ENCODE peak calls at places on chromosomes 16 and 17, in four cellular contexts. Q is body of pancreas, J is H1, M is stomach. S is an unnamed sample. For H3K9me3, the result is how much of the 10 kb centered on the place peaks cover.

GRCh38 chr16:77610496-77610895 is 111.8 kb upstream of the NUDT7 start:
- DNase-seq in Q (no peak), J (no peak), M (no peak), S (no peak)

GRCh38 chr17:229130-229944 is 47.9 kb upstream of the DOC2B start:
- DNase-seq in Q (peak), J (no peak), M (no peak), S (no peak)

GRCh38 chr17:83106913-83107655 is 27.7 kb downstream of the METRNL start:
- DNase-seq in Q (no peak), J (no peak), M (no peak), S (no peak)

GRCh38 chr16:89408315-89408714 is 82.0 kb downstream of the ANKRD11 start:
- DNase-seq in Q (peak), J (no peak), M (no peak), S (no peak)

GRCh38 chr17:10156579-10157488 is 41.6 kb downstream of the GAS7 start:
- DNase-seq in Q (no peak), J (no peak), M (peak), S (peak)

GRCh38 chr17:76397687-76398522 is 13.5 kb downstream of the SPHK1 start:
- DNase-seq in Q (peak), J (peak), M (peak), S (peak)

GRCh38 chr16:78142784-78143183 is 43.3 kb downstream of the WWOX start:
- DNase-seq in Q (no peak), J (no peak), M (no peak), S (no peak)

GRCh38 chr17:62614142-62614541 is 13.3 kb upstream of the MRC2 start:
- DNase-seq in Q (no peak), J (no peak), M (no peak), S (no peak)

GRCh38 chr17:55774834-55775233 is 24.0 kb downstream of the PCTP start:
- DNase-seq in Q (no peak), J (no peak), M (no peak), S (no peak)

GRCh38 chr16:2698996-2699750 is 16.9 kb downstream of the KCTD5 start:
- DNase-seq in Q (no peak), J (no peak), M (no peak), S (no peak)

GRCh38 chr16:1688807-1689560 is 10.9 kb downstream of the JPT2 start:
- DNase-seq in Q (peak), J (no peak), M (peak), S (no peak)

GRCh38 chr17:4008082-4008435 is 43.8 kb upstream of the ATP2A3 start:
- DNase-seq in Q (no peak), J (no peak), M (no peak), S (no peak)
- TF ChIP-seq CTCF in Q (no peak), J (peak), M (no peak), S (no peak)

GRCh38 chr16:35788381-35788780 is 2329.0 kb downstream of the TP53TG3F start:
- DNase-seq in Q (no peak), J (no peak), M (no peak), S (no peak)
- H3K9me3 ChIP-seq in Q (under half), J (half or more), M (under half), S (under half)

GRCh38 chr16:8798535-8799157 is 1.0 kb downstream of the PMM2 start:
- DNase-seq in Q (no peak), J (no peak), M (no peak), S (no peak)
- H3K27ac ChIP-seq in Q (peak), J (peak), M (peak), S (peak)

GRCh38 chr16:80369559-80369958 is 171.2 kb upstream of the DYNLRB2 start:
- DNase-seq in Q (peak), J (peak), M (peak), S (no peak)
- TF ChIP-seq CTCF in Q (peak), J (peak), M (peak), S (no peak)